ENCODE peak calls at places on chromosomes 16 and 17, in six cellular contexts. One of them, this sample, is unnamed.

GRCh38 chr17:40427002-40427491 is 9.4 kb upstream of the TOP2A start:
- DNase-seq in lower lobe of right lung: no peak
- DNase-seq in hepatocyte: no peak
- DNase-seq in HL-60: no peak
- DNase-seq in tibial artery: no peak
- DNase-seq in iPS DF 6.9: no peak
- DNase-seq in this sample: no peak

GRCh38 chr16:10205688-10206087 is 23.5 kb upstream of the GRIN2A start:
- DNase-seq in tibial artery: no peak
- DNase-seq in hepatocyte: no peak
- DNase-seq in lower lobe of right lung: no peak
- DNase-seq in HL-60: no peak
- DNase-seq in iPS DF 6.9: no peak
- DNase-seq in this sample: no peak

GRCh38 chr16:4529085-4530060 is 9.2 kb downstream of the CDIP1 start:
- DNase-seq in tibial artery: no peak
- DNase-seq in iPS DF 6.9: no peak
- DNase-seq in HL-60: peak
- DNase-seq in hepatocyte: peak
- DNase-seq in lower lobe of right lung: no peak
- DNase-seq in this sample: no peak

GRCh38 chr16:77297996-77298637 is 98.9 kb downstream of the SYCE1L start:
- DNase-seq in hepatocyte: no peak
- DNase-seq in tibial artery: no peak
- DNase-seq in lower lobe of right lung: no peak
- DNase-seq in HL-60: no peak
- DNase-seq in iPS DF 6.9: no peak
- DNase-seq in this sample: no peak

GRCh38 chr17:45974916-45975630 is 24.0 kb upstream of the STH start:
- DNase-seq in lower lobe of right lung: no peak
- DNase-seq in hepatocyte: no peak
- DNase-seq in HL-60: no peak
- DNase-seq in iPS DF 6.9: no peak
- DNase-seq in tibial artery: no peak
- DNase-seq in this sample: no peak

GRCh38 chr16:27449434-27450188 is 47.6 kb downstream of the IL21R start:
- DNase-seq in lower lobe of right lung: no peak
- DNase-seq in iPS DF 6.9: no peak
- DNase-seq in hepatocyte: no peak
- DNase-seq in HL-60: no peak
- DNase-seq in tibial artery: no peak
- DNase-seq in this sample: no peak

GRCh38 chr17:80491478-80492342 is 15.3 kb upstream of the NPTX1 start:
- DNase-seq in hepatocyte: peak
- DNase-seq in tibial artery: no peak
- DNase-seq in lower lobe of right lung: no peak
- DNase-seq in HL-60: no peak
- DNase-seq in iPS DF 6.9: no peak
- DNase-seq in this sample: no peak

GRCh38 chr17:41329279-41329925 is 13.9 kb upstream of the KRTAP17-1 start:
- DNase-seq in lower lobe of right lung: no peak
- DNase-seq in iPS DF 6.9: peak
- DNase-seq in hepatocyte: peak
- DNase-seq in HL-60: peak
- DNase-seq in tibial artery: no peak
- DNase-seq in this sample: no peak

GRCh38 chr16:46916980-46917379 is 32.8 kb downstream of the GPT2 start:
- DNase-seq in iPS DF 6.9: no peak
- DNase-seq in hepatocyte: no peak
- DNase-seq in HL-60: no peak
- DNase-seq in tibial artery: no peak
- DNase-seq in lower lobe of right lung: no peak
- DNase-seq in this sample: no peak

GRCh38 chr17:75414488-75414887 is 9.0 kb upstream of the GRB2 start:
- DNase-seq in tibial artery: no peak
- DNase-seq in hepatocyte: no peak
- DNase-seq in iPS DF 6.9: no peak
- DNase-seq in HL-60: no peak
- DNase-seq in lower lobe of right lung: no peak
- DNase-seq in this sample: no peak

GRCh38 chr16:72172105-72173034 is at the start of gene PMFBP1:
- DNase-seq in hepatocyte: peak
- DNase-seq in lower lobe of right lung: no peak
- DNase-seq in iPS DF 6.9: no peak
- DNase-seq in HL-60: peak
- DNase-seq in tibial artery: peak
- DNase-seq in this sample: peak

GRCh38 chr16:87380403-87380802 is 3.2 kb downstream of the FBXO31 start:
- DNase-seq in hepatocyte: no peak
- DNase-seq in lower lobe of right lung: peak
- DNase-seq in tibial artery: no peak
- DNase-seq in iPS DF 6.9: no peak
- DNase-seq in HL-60: no peak
- DNase-seq in this sample: no peak

DNA sequence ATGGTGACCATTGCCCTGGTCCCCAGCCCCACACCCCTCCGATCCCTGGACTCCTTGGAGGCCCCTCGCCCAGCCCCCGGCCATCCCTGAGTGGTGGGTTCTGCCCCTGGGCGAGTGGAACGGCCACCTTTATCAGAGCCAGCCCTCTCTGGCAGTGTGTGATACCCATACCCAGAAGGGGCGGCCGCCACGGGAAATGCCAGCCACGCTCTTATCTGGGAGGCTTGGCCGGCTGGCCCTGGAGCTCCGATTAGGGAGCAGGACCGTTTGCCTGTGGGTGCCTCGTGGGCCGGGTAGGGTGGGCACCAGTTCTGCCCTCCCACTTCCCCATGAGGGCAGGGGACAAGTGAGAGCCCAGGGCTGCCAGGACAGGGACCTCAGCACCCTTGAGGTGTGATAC is 58.3 kb upstream of the ZC3H18 start:
- DNase-seq in iPS DF 6.9: no peak
- DNase-seq in HL-60: no peak
- DNase-seq in tibial artery: no peak
- DNase-seq in hepatocyte: no peak
- DNase-seq in lower lobe of right lung: no peak
- DNase-seq in this sample: no peak
- H3K27ac ChIP-seq in iPS DF 6.9: no peak
- H3K27ac ChIP-seq in HL-60: no peak
- H3K27ac ChIP-seq in tibial artery: no peak
- H3K27ac ChIP-seq in hepatocyte: no peak
- H3K27ac ChIP-seq in lower lobe of right lung: no peak
- H3K27ac ChIP-seq in this sample: no peak

GRCh38 chr17:36088559-36089376 is 1.2 kb downstream of the CCL3 start:
- DNase-seq in iPS DF 6.9: no peak
- DNase-seq in hepatocyte: no peak
- DNase-seq in tibial artery: no peak
- DNase-seq in HL-60: no peak
- DNase-seq in lower lobe of right lung: no peak
- DNase-seq in this sample: no peak
- H3K27ac ChIP-seq in iPS DF 6.9: no peak
- H3K27ac ChIP-seq in hepatocyte: no peak
- H3K27ac ChIP-seq in tibial artery: no peak
- H3K27ac ChIP-seq in HL-60: no peak
- H3K27ac ChIP-seq in lower lobe of right lung: no peak
- H3K27ac ChIP-seq in this sample: no peak

DNA sequence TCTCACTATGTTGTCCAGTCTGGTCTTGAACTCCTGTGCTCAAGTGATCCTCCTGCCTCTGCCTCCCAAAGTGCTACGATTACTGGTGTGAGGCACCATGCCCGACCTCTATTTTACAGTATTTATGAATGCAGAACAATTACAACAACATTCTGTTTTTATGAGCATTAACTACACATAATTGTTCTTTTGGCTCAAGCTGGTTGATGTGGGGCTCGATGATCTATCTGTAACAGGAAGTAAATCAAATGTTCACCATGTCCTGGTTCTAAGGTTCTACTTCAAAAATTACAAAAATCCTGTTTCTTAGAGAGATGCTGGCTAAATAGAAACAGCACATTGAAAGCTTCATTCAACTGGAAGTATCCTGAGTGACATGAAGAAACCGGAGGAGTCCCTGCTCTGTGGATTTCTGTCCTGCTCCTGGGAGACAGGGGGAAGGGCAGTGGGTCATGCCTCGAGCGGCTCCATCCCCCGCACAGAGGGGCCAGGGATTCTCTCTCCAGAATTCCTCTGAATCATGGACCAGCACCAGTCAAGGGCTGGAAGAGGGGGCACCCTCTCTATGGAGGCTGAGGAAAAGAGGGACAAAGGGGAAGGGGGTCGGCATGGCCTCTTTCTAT is 31.5 kb downstream of the FA2H start:
- DNase-seq in tibial artery: no peak
- DNase-seq in iPS DF 6.9: no peak
- DNase-seq in lower lobe of right lung: no peak
- DNase-seq in hepatocyte: peak
- DNase-seq in HL-60: no peak
- DNase-seq in this sample: no peak
- H3K27ac ChIP-seq in tibial artery: no peak
- H3K27ac ChIP-seq in iPS DF 6.9: no peak
- H3K27ac ChIP-seq in lower lobe of right lung: no peak
- H3K27ac ChIP-seq in hepatocyte: peak
- H3K27ac ChIP-seq in HL-60: no peak
- H3K27ac ChIP-seq in this sample: peak

GRCh38 chr17:17924131-17924856 is 47.9 kb downstream of the TOM1L2 start:
- DNase-seq in iPS DF 6.9: no peak
- DNase-seq in HL-60: no peak
- DNase-seq in tibial artery: no peak
- DNase-seq in hepatocyte: no peak
- DNase-seq in lower lobe of right lung: no peak
- DNase-seq in this sample: no peak
- H3K27ac ChIP-seq in iPS DF 6.9: no peak
- H3K27ac ChIP-seq in HL-60: no peak
- H3K27ac ChIP-seq in tibial artery: no peak
- H3K27ac ChIP-seq in hepatocyte: no peak
- H3K27ac ChIP-seq in lower lobe of right lung: no peak
- H3K27ac ChIP-seq in this sample: no peak

GRCh38 chr17:48873696-48874443 is 18.7 kb upstream of the ATP5MC1 start:
- DNase-seq in iPS DF 6.9: no peak
- DNase-seq in hepatocyte: no peak
- DNase-seq in HL-60: no peak
- DNase-seq in tibial artery: no peak
- DNase-seq in lower lobe of right lung: no peak
- DNase-seq in this sample: no peak
- H3K27ac ChIP-seq in iPS DF 6.9: no peak
- H3K27ac ChIP-seq in hepatocyte: peak
- H3K27ac ChIP-seq in HL-60: no peak
- H3K27ac ChIP-seq in tibial artery: no peak
- H3K27ac ChIP-seq in lower lobe of right lung: peak
- H3K27ac ChIP-seq in this sample: no peak

GRCh38 chr16:50521246-50521900 is 26.8 kb upstream of the NKD1 start:
- DNase-seq in HL-60: no peak
- DNase-seq in lower lobe of right lung: no peak
- DNase-seq in tibial artery: no peak
- DNase-seq in hepatocyte: no peak
- DNase-seq in iPS DF 6.9: no peak
- DNase-seq in this sample: no peak
- H3K27ac ChIP-seq in HL-60: no peak
- H3K27ac ChIP-seq in lower lobe of right lung: no peak
- H3K27ac ChIP-seq in tibial artery: no peak
- H3K27ac ChIP-seq in hepatocyte: no peak
- H3K27ac ChIP-seq in iPS DF 6.9: no peak
- H3K27ac ChIP-seq in this sample: peak

DNA sequence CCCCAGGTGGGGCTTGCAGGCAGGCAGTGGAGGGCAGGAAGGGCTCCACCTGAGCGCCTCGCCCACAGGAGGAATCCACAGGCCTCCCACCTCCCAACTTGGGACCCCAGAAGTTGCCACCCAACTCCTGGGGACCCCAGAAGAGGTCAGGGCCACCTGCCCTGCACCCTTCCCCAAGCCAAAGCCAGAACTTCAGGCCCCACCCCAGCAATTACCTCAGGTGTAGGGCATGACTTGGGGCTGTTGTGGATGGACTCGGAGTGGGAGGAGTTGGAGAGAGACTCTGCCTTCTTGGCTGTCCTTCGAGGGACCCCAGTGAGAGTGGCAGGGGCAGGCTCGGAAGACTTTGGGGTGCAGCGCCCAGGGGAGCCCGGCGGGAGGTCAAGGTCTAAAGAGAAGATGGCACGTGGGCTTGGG is 10.5 kb downstream of the TSPOAP1 start:
- DNase-seq in iPS DF 6.9: no peak
- DNase-seq in tibial artery: no peak
- DNase-seq in lower lobe of right lung: no peak
- DNase-seq in hepatocyte: no peak
- DNase-seq in HL-60: no peak
- DNase-seq in this sample: no peak
- H3K27ac ChIP-seq in iPS DF 6.9: no peak
- H3K27ac ChIP-seq in tibial artery: no peak
- H3K27ac ChIP-seq in lower lobe of right lung: no peak
- H3K27ac ChIP-seq in hepatocyte: no peak
- H3K27ac ChIP-seq in HL-60: no peak
- H3K27ac ChIP-seq in this sample: no peak

GRCh38 chr17:49496183-49496865 is 1.2 kb downstream of the NGFR start:
- DNase-seq in lower lobe of right lung: peak
- DNase-seq in tibial artery: peak
- DNase-seq in hepatocyte: peak
- DNase-seq in HL-60: peak
- DNase-seq in iPS DF 6.9: no peak
- DNase-seq in this sample: peak
- H3K27ac ChIP-seq in lower lobe of right lung: no peak
- H3K27ac ChIP-seq in tibial artery: peak
- H3K27ac ChIP-seq in hepatocyte: no peak
- H3K27ac ChIP-seq in HL-60: no peak
- H3K27ac ChIP-seq in iPS DF 6.9: no peak
- H3K27ac ChIP-seq in this sample: no peak

GRCh38 chr17:77364381-77364911 is 223.7 kb downstream of the SEC14L1 start:
- DNase-seq in tibial artery: no peak
- DNase-seq in lower lobe of right lung: no peak
- DNase-seq in HL-60: no peak
- DNase-seq in iPS DF 6.9: no peak
- DNase-seq in hepatocyte: peak
- DNase-seq in this sample: no peak

GRCh38 chr17:77361986-77362620 is 221.3 kb downstream of the SEC14L1 start:
- DNase-seq in HL-60: peak
- DNase-seq in lower lobe of right lung: no peak
- DNase-seq in tibial artery: no peak
- DNase-seq in hepatocyte: no peak
- DNase-seq in iPS DF 6.9: no peak
- DNase-seq in this sample: no peak

GRCh38 chr17:77365584-77366186 is 224.9 kb downstream of the SEC14L1 start:
- DNase-seq in iPS DF 6.9: no peak
- DNase-seq in lower lobe of right lung: no peak
- DNase-seq in tibial artery: peak
- DNase-seq in HL-60: no peak
- DNase-seq in hepatocyte: peak
- DNase-seq in this sample: no peak

GRCh38 chr17:77364941-77365583 is 224.3 kb downstream of the SEC14L1 start:
- DNase-seq in hepatocyte: no peak
- DNase-seq in tibial artery: no peak
- DNase-seq in HL-60: no peak
- DNase-seq in iPS DF 6.9: no peak
- DNase-seq in lower lobe of right lung: no peak
- DNase-seq in this sample: no peak

GRCh38 chr17:77363821-77364361 is 223.1 kb downstream of the SEC14L1 start:
- DNase-seq in tibial artery: no peak
- DNase-seq in hepatocyte: peak
- DNase-seq in HL-60: no peak
- DNase-seq in iPS DF 6.9: no peak
- DNase-seq in lower lobe of right lung: no peak
- DNase-seq in this sample: no peak
- H3K27ac ChIP-seq in tibial artery: peak
- H3K27ac ChIP-seq in hepatocyte: peak
- H3K27ac ChIP-seq in HL-60: no peak
- H3K27ac ChIP-seq in iPS DF 6.9: no peak
- H3K27ac ChIP-seq in lower lobe of right lung: no peak
- H3K27ac ChIP-seq in this sample: no peak

This sample was measured in substantia nigra.